ENCODE peak calls at places on chromosomes 16 and 17, in nine cellular contexts. D, V, H, P, C, R, W, M and E are unnamed samples.

GRCh38 chr17:27797390-27798091 is 2.8 kb downstream of the NOS2 start:
- DNase-seq in C (no peak), P (no peak), M (no peak), V (no peak), D (no peak), H (no peak), R (no peak), W (no peak), E (peak)

GRCh38 chr17:164536-165235 is 16.8 kb downstream of the DOC2B start:
- DNase-seq in C (peak), V (peak), W (peak), P (no peak), M (no peak), R (peak), D (no peak), H (peak), E (no peak)

GRCh38 chr16:68037820-68038597 is 14.9 kb downstream of the DUS2 start:
- DNase-seq in V (no peak), M (no peak), P (no peak), C (no peak), D (no peak), H (no peak), W (peak), R (no peak), E (no peak)

GRCh38 chr17:42274812-42275526 is 1.2 kb downstream of the STAT5B start:
- DNase-seq in C (no peak), W (no peak), D (no peak), P (no peak), H (no peak), M (no peak), R (no peak), V (no peak), E (no peak)

GRCh38 chr17:77695386-77695785 is 263.1 kb upstream of the TNRC6C start:
- DNase-seq in C (no peak), P (no peak), V (no peak), D (no peak), M (no peak), R (no peak), W (no peak), H (no peak), E (no peak)

GRCh38 chr17:72588561-72588960 is 467.7 kb downstream of the SOX9 start:
- DNase-seq in V (no peak), W (no peak), C (no peak), H (no peak), R (no peak), D (no peak), P (no peak), M (no peak), E (no peak)

GRCh38 chr16:30743690-30744089 is 4.5 kb upstream of the PHKG2 start:
- DNase-seq in D (no peak), M (no peak), P (no peak), R (no peak), W (no peak), V (no peak), H (no peak), C (no peak), E (no peak)

GRCh38 chr17:80827646-80828643 is 163.7 kb upstream of the CHMP6 start:
- DNase-seq in W (no peak), M (no peak), D (no peak), H (no peak), R (no peak), C (no peak), P (no peak), V (no peak), E (no peak)

GRCh38 chr16:1028056-1028455 is 44.5 kb upstream of the SSTR5 start:
- DNase-seq in M (no peak), C (no peak), P (no peak), W (no peak), V (no peak), D (no peak), R (no peak), H (no peak), E (no peak)

GRCh38 chr17:7493941-7494340 is 9.8 kb downstream of the POLR2A start:
- DNase-seq in P (no peak), M (no peak), H (no peak), R (no peak), C (no peak), V (no peak), W (no peak), D (no peak), E (no peak)

GRCh38 chr17:44557653-44558285 is 485 bp downstream of the FZD2 start:
- DNase-seq in R (no peak), W (peak), V (no peak), P (no peak), H (peak), M (peak), D (no peak), C (no peak), E (no peak)

GRCh38 chr17:40415390-40415789 is 2.3 kb downstream of the TOP2A start:
- DNase-seq in R (peak), P (peak), D (no peak), V (no peak), C (no peak), M (no peak), H (no peak), W (peak), E (peak)

GRCh38 chr17:29193146-29193545 is 12.9 kb upstream of the MYO18A start:
- DNase-seq in W (no peak), P (no peak), H (no peak), R (no peak), V (no peak), C (no peak), M (no peak), D (no peak), E (no peak)

GRCh38 chr17:28159924-28160323 is 117.4 kb downstream of the NLK start:
- DNase-seq in P (no peak), W (no peak), V (no peak), H (no peak), R (no peak), D (no peak), C (no peak), M (no peak), E (no peak)

GRCh38 chr17:39995438-39995837 is 14.8 kb downstream of the PSMD3 start:
- DNase-seq in V (no peak), M (no peak), D (no peak), R (no peak), C (no peak), H (no peak), W (no peak), P (no peak), E (no peak)

GRCh38 chr16:17302620-17303019 is 168.1 kb downstream of the XYLT1 start:
- DNase-seq in M (no peak), C (no peak), P (no peak), V (no peak), H (no peak), W (no peak), R (peak), D (no peak), E (no peak)

GRCh38 chr17:3659541-3660111 is 8.8 kb downstream of the TAX1BP3 start:
- DNase-seq in W (no peak), V (no peak), P (peak), C (no peak), R (peak), D (no peak), M (no peak), H (peak), E (no peak)

GRCh38 chr17:7916383-7916677 is 241 bp upstream of the RNF227 start:
- DNase-seq in M (no peak), V (no peak), R (no peak), H (no peak), D (no peak), P (no peak), W (no peak), C (no peak), E (no peak)

GRCh38 chr17:49862781-49863331 is 15.0 kb upstream of the TAC4 start:
- DNase-seq in V (no peak), C (no peak), R (no peak), P (no peak), H (no peak), W (no peak), D (no peak), M (no peak), E (no peak)

GRCh38 chr17:79572136-79572915 is 38.5 kb downstream of the RBFOX3 start:
- DNase-seq in P (no peak), H (no peak), C (no peak), R (no peak), V (no peak), M (no peak), D (no peak), W (no peak), E (no peak)

GRCh38 chr16:15484662-15485061 is 50.3 kb downstream of the BMERB1 start:
- DNase-seq in H (no peak), R (peak), W (no peak), M (no peak), P (no peak), V (no peak), D (no peak), C (no peak), E (no peak)

GRCh38 chr17:34243732-34244299 is 11.3 kb upstream of the CCL2 start:
- DNase-seq in H (no peak), W (no peak), M (no peak), V (no peak), C (no peak), R (no peak), P (no peak), D (no peak), E (no peak)

GRCh38 chr16:86984975-86985655 is 332.1 kb downstream of the C16orf95 start:
- DNase-seq in R (no peak), D (no peak), H (no peak), C (no peak), W (no peak), M (no peak), P (no peak), V (no peak), E (no peak)

GRCh38 chr17:50916026-50916707 is 50.0 kb upstream of the TOB1 start:
- DNase-seq in H (no peak), D (no peak), V (no peak), R (peak), C (no peak), P (no peak), W (no peak), M (no peak), E (no peak)